ENCODE peak calls at places on chromosomes 4 and X, in six cellular contexts. L is C1 segment of cervical spinal cord; X is stimulated activated CD4-positive, alpha-beta T cell treated with anti-CD3 and anti-CD28 coated beads, Interleukin-15, amount 100 ng/mL, for 1 hour; B is fibroblast of the conjunctiva; H is amygdala; P is SW480. W is an unnamed sample.

GRCh38 chrX:19682712-19683331 is 167.5 kb upstream of the MAP3K15 start:
- DNase-seq in L (no peak), X (peak), B (peak), H (no peak), P (peak), W (peak)

GRCh38 chr4:150337709-150338108 is 244.2 kb upstream of the MAB21L2 start:
- DNase-seq in L (no peak), X (no peak), B (no peak), H (no peak), P (no peak), W (no peak)

GRCh38 chr4:61335364-61335763 is 135.2 kb downstream of the ADGRL3 start:
- DNase-seq in L (no peak), X (no peak), B (no peak), H (no peak), P (no peak), W (no peak)

GRCh38 chr4:33080262-33080661 is 2360.1 kb downstream of the PCDH7 start:
- DNase-seq in L (no peak), X (no peak), B (no peak), H (no peak), P (no peak), W (no peak)

GRCh38 chrX:11105080-11105479 is 6.1 kb upstream of the HCCS start:
- DNase-seq in L (no peak), X (no peak), B (peak), H (no peak), P (no peak), W (no peak)

GRCh38 chr4:96354036-96354712 is 514.3 kb downstream of the PDHA2 start:
- DNase-seq in L (no peak), X (no peak), B (no peak), H (no peak), P (peak), W (no peak)

GRCh38 chr4:149426461-149426860 is 389.2 kb downstream of the IQCM start:
- DNase-seq in L (no peak), X (no peak), B (no peak), H (no peak), P (no peak), W (no peak)

GRCh38 chrX:129493643-129494042 is 29.6 kb downstream of the SMARCA1 start:
- DNase-seq in L (no peak), X (no peak), B (no peak), H (no peak), P (no peak), W (no peak)

GRCh38 chr4:74942251-74942917 is 9.5 kb downstream of the PARM1 start:
- DNase-seq in L (no peak), X (no peak), B (no peak), H (no peak), P (no peak), W (no peak)

GRCh38 chr4:152920768-152921167 is 15.4 kb upstream of the FHDC1 start:
- DNase-seq in L (no peak), X (no peak), B (no peak), H (no peak), P (no peak), W (no peak)

GRCh38 chr4:10106421-10107039 is 10.1 kb downstream of the WDR1 start:
- DNase-seq in L (peak), X (peak), B (peak), H (no peak), P (peak), W (peak)

GRCh38 chrX:16125520-16126149 is 2.3 kb downstream of the GRPR start:
- DNase-seq in L (no peak), X (no peak), B (no peak), H (no peak), P (no peak), W (no peak)

GRCh38 chr4:2142630-2143427 is 83.7 kb downstream of the NAT8L start:
- DNase-seq in L (no peak), X (no peak), B (no peak), H (no peak), P (no peak), W (no peak)

GRCh38 chrX:78106651-78106986 is 2.6 kb downstream of the PGK1 start:
- DNase-seq in L (no peak), X (no peak), B (no peak), H (no peak), P (no peak), W (no peak)

GRCh38 chr4:36523182-36523581 is 241.8 kb downstream of the DTHD1 start:
- DNase-seq in L (no peak), X (no peak), B (no peak), H (no peak), P (no peak), W (no peak)

GRCh38 chr4:85883180-85883579 is 408.2 kb downstream of the ARHGAP24 start:
- DNase-seq in L (no peak), X (no peak), B (no peak), H (no peak), P (no peak), W (no peak)

GRCh38 chr4:39348371-39349265 is 17.5 kb downstream of the RFC1 start:
- DNase-seq in L (no peak), X (no peak), B (no peak), H (no peak), P (no peak), W (no peak)

GRCh38 chr4:120870279-120870673 is 52.2 kb downstream of the PRDM5 start:
- DNase-seq in L (no peak), X (no peak), B (no peak), H (no peak), P (no peak), W (no peak)

GRCh38 chr4:112857461-112857860 is 192.0 kb upstream of the ANK2 start:
- DNase-seq in L (no peak), X (no peak), B (peak), H (no peak), P (peak), W (no peak)

GRCh38 chr4:32148120-32148666 is 1428.0 kb downstream of the PCDH7 start:
- DNase-seq in L (no peak), X (no peak), B (no peak), H (no peak), P (no peak), W (no peak)

GRCh38 chrX:137234651-137235402 is 201.0 kb upstream of the GPR101 start:
- DNase-seq in L (no peak), X (no peak), B (no peak), H (no peak), P (no peak), W (no peak)

W was measured in occipital lobe.